ENCODE peak calls at places on chromosomes 11 and 22, in four cellular contexts. E, Q, T and P are unnamed samples.

GRCh38 chr11:126098204-126098769 is 35.6 kb upstream of the CDON start:
- DNase-seq in E (no peak), Q (no peak), T (no peak), P (no peak)

GRCh38 chr11:62621567-62622470 is at the start of gene B3GAT3:
- DNase-seq in E (peak), Q (peak), T (peak), P (peak)

GRCh38 chr11:34278708-34279297 is 79.0 kb downstream of the ABTB2 start:
- DNase-seq in E (no peak), Q (no peak), T (no peak), P (no peak)

GRCh38 chr11:110249066-110249465 is 47.3 kb downstream of the RDX start:
- DNase-seq in E (no peak), Q (no peak), T (no peak), P (no peak)

GRCh38 chr11:27524155-27524554 is 17.6 kb upstream of the LIN7C start:
- DNase-seq in E (no peak), Q (no peak), T (no peak), P (no peak)

GRCh38 chr22:47406180-47406723 is 643.8 kb downstream of the TBC1D22A start:
- DNase-seq in E (no peak), Q (no peak), T (no peak), P (no peak)

GRCh38 chr11:74729397-74729796 is 1.8 kb downstream of the CHRDL2 start:
- DNase-seq in E (no peak), Q (no peak), T (no peak), P (no peak)

GRCh38 chr11:1879941-1880720 is 11.6 kb downstream of the PRR33 start:
- DNase-seq in E (peak), Q (no peak), T (no peak), P (peak)

GRCh38 chr11:120511804-120512726 is 517 bp downstream of the GRIK4 start:
- DNase-seq in E (no peak), Q (no peak), T (no peak), P (peak)

GRCh38 chr22:42967933-42968332 is 47.0 kb downstream of the PACSIN2 start:
- DNase-seq in E (no peak), Q (no peak), T (no peak), P (peak)

GRCh38 chr11:123386746-123387510 is 43.1 kb upstream of the GRAMD1B start:
- DNase-seq in E (no peak), Q (no peak), T (no peak), P (no peak)

GRCh38 chr11:72752088-72752914 is at the start of gene ARAP1:
- DNase-seq in E (peak), Q (peak), T (peak), P (peak)

GRCh38 chr11:19460718-19461405 is 220.1 kb upstream of the E2F8 start:
- DNase-seq in E (no peak), Q (no peak), T (peak), P (peak)

GRCh38 chr11:128603752-128604472 is 16.6 kb upstream of the ETS1 start:
- DNase-seq in E (no peak), Q (no peak), T (no peak), P (no peak)